ENCODE peak calls at places on chromosomes 11 and 22, in six cellular contexts. K is BJ, L is OCI-LY7, X is lower leg skin, R is adrenal gland, M is testis. I is an unnamed sample.

GRCh38 chr11:44015624-44016007 is 32.2 kb upstream of the ACCSL start:
- DNase-seq in M (no peak), R (no peak), L (no peak), X (no peak), K (no peak), I (no peak)

GRCh38 chr11:14905104-14906033 is 13.3 kb upstream of the CYP2R1 start:
- DNase-seq in M (peak), L (peak), K (no peak), R (peak), X (no peak), I (no peak)

GRCh38 chr11:75874942-75875341 is 59.9 kb downstream of the UVRAG start:
- DNase-seq in L (no peak), X (no peak), M (no peak), K (no peak), R (no peak), I (no peak)

GRCh38 chr11:122505304-122506006 is 150.1 kb upstream of the UBASH3B start:
- DNase-seq in R (peak), M (peak), K (peak), L (peak), X (peak), I (peak)

GRCh38 chr22:39661842-39662676 is 91.5 kb downstream of the CACNA1I start:
- DNase-seq in K (no peak), X (peak), M (peak), R (no peak), L (no peak), I (no peak)

GRCh38 chr22:39634530-39635399 is 64.2 kb downstream of the CACNA1I start:
- DNase-seq in K (peak), R (peak), L (no peak), X (peak), M (no peak), I (peak)

GRCh38 chr11:75261902-75262361 is 21.4 kb downstream of the TPBGL start:
- DNase-seq in X (no peak), R (no peak), K (no peak), L (no peak), M (no peak), I (no peak)

GRCh38 chr11:118193910-118194566 is 17.6 kb upstream of the SCN2B start:
- DNase-seq in M (no peak), R (no peak), X (no peak), L (no peak), K (no peak), I (no peak)

GRCh38 chr11:22808559-22809197 is 20.9 kb downstream of the SVIP start:
- DNase-seq in X (no peak), M (no peak), K (no peak), L (no peak), R (no peak), I (no peak)

GRCh38 chr11:112279901-112280267 is 19.2 kb upstream of the PLET1 start:
- DNase-seq in L (peak), X (peak), M (peak), K (no peak), R (peak), I (no peak)

GRCh38 chr11:62999649-63000048 is 14.9 kb upstream of the SLC22A6 start:
- DNase-seq in R (no peak), M (no peak), X (no peak), L (no peak), K (no peak), I (no peak)

GRCh38 chr11:8442301-8442700 is 151.7 kb downstream of the STK33 start:
- DNase-seq in L (no peak), X (no peak), K (no peak), M (no peak), R (no peak), I (no peak)

GRCh38 chr22:37623075-37624016 is 14.7 kb downstream of the GGA1 start:
- DNase-seq in X (no peak), K (no peak), M (peak), R (peak), L (peak), I (no peak)

GRCh38 chr11:66543263-66544107 is 2.4 kb downstream of the ZDHHC24 start:
- DNase-seq in M (peak), K (no peak), L (peak), X (no peak), R (peak), I (peak)

GRCh38 chr11:61797263-61797944 is 4.7 kb downstream of the FEN1 start:
- DNase-seq in K (peak), L (peak), M (peak), R (peak), X (peak), I (peak)

GRCh38 chr11:70899616-70900015 is 352.8 kb downstream of the SHANK2 start:
- DNase-seq in M (no peak), X (no peak), L (no peak), R (no peak), K (no peak), I (no peak)

GRCh38 chr11:104151404-104152204 is 12.3 kb downstream of the PDGFD start:
- DNase-seq in X (no peak), K (no peak), R (no peak), L (peak), M (no peak), I (no peak)

GRCh38 chr11:74932169-74932568 is 16.7 kb downstream of the XRRA1 start:
- DNase-seq in X (no peak), M (no peak), R (no peak), K (no peak), L (no peak), I (no peak)

GRCh38 chr11:12149672-12150225 is 39.4 kb downstream of the MICAL2 start:
- DNase-seq in M (peak), L (no peak), X (no peak), R (no peak), K (no peak), I (no peak)

GRCh38 chr22:50686794-50687193 is 14.2 kb downstream of the SHANK3 start:
- DNase-seq in L (no peak), K (no peak), R (peak), M (no peak), X (no peak), I (no peak)

DNA sequence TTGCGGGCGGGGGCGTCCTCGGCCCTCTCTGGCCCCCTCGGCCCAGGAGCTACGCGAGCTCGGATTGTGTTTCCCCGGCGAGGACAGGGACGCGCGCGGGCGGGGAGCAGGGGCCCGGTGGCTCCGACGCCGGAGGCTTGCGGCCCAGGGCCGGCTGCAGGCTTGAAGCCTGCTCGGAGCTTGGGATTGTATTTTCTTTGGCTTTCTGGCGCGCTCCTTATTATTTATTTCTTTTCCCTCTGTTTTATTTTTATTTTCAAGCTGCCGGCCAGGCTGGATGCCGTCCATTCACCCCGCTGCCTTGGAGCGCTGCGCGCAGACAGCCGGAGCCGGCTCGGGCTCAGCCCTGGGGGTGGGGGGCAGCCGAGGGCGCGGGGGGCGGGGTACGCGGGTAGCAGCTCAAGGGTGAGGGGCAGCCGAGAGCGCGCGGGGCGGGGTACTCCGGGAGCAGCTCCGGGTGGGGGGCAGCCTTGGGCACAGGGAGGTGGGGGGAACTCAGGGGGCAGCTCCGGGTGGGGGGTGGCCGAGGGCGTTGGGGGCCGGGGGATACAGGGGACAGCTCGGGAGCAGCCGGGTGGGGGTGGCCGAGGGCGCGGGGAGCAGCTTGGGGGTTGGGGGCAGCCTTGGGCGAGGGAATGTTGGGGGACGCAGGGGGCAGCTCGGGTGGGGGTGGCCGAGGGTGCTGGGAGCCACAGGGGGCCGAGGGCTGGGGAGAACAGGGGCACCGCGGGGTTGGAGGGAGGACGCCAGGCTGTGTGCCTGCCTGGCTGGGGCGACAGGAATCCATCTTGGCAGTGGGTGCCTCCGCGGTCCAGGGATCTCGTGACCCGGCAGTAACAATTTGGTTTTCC is 42.7 kb downstream of the KCNJ1 start:
- DNase-seq in K (no peak), X (no peak), L (no peak), R (no peak), M (peak), I (no peak)
- H3K4me3 ChIP-seq in K (no peak), X (no peak), L (no peak), R (peak), M (peak), I (no peak)

GRCh38 chr11:34356918-34357645 is 728 bp downstream of the ABTB2 start:
- DNase-seq in L (no peak), K (no peak), M (peak), R (peak), X (peak), I (no peak)

GRCh38 chr11:34356576-34356917 is 1.3 kb downstream of the ABTB2 start:
- DNase-seq in R (peak), K (no peak), L (no peak), M (peak), X (no peak), I (no peak)

GRCh38 chr11:34354782-34355181 is 3.0 kb downstream of the ABTB2 start:
- DNase-seq in K (no peak), R (no peak), X (no peak), M (no peak), L (no peak), I (no peak)

GRCh38 chr11:34355726-34356125 is 2.1 kb downstream of the ABTB2 start:
- DNase-seq in X (no peak), R (no peak), K (no peak), M (no peak), L (no peak), I (no peak)

DNA sequence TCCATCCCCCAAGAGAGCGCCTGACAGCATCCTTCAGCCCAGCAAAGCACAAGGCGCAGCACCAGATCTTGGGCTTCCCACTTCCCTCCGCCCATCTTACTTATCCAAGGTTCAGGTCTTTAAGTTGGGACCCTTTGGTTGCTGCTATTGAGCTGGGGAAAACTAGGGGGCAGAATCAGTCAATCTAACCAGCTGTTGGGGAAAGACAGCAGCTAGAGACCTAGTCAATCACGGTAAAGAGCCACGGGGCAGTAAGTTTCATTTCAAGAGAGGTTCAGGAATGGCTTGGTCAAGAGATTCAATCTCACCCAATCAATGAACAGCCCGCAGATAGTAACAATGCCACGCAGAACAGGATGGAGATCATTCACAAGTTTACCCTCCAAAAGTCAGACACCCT is 1.7 kb downstream of the ABTB2 start:
- DNase-seq in K (no peak), L (no peak), X (no peak), R (no peak), M (no peak), I (no peak)
- TF ChIP-seq CTCF in K (no peak), L (peak), X (no peak), R (no peak), M (no peak), I (no peak)

DNA sequence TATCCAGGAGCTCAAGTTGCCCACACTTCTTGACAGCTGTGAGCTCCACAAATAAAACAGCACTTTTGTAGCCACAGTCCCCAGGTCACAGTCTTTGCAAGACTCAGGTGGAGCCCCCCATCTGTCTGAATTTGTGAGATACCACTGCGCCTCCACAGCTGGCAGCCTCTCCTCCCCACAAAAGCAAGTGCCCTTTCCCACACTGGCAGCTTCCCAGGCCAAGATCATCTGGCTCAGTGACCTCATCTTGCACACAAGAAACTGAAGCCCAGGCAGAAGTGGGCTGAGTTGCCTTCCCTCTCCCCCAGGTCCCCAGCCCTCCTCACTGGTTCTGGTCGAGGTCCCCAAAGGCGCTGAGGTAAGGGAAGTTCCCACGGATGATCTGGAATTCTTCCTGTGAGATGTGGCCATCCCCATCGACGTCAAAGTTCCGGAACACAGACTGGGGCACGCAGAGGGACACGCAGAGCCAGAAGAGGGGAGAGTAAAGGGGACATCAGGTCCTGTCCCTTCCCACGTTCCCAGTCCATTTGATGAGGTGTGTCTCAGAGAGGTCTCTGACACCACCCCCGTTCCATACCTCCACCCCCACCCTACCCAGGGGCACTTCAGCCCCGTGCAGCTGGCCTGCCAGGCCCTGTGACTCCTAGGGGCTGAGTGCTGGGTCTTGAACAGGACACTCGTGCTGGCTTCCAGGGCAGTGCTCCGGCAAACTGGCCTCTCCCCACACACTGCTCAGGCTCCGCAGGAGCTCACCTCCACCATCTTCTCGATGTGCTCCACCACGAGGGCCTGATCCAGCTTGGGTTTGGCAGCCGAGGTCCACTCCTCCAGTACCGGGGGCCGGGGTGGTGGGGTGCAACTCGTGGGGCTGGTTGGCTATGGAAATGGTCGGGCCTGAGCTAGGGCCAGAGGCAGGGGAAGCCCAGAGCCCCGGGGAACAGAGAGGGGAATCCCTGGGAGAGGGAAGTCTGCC is 8.9 kb downstream of the RASGRP2 start:
- DNase-seq in L (no peak), M (no peak), R (no peak), X (no peak), K (no peak), I (no peak)
- H3K4me3 ChIP-seq in L (no peak), M (no peak), R (no peak), X (no peak), K (no peak), I (no peak)

GRCh38 chr22:47788461-47788860 is 1026.0 kb downstream of the TBC1D22A start:
- DNase-seq in K (no peak), M (no peak), L (no peak), X (peak), R (no peak), I (no peak)
- TF ChIP-seq CTCF in K (no peak), M (no peak), L (no peak), X (no peak), R (no peak), I (no peak)

GRCh38 chr22:17912942-17913704 is 111.2 kb downstream of the MICAL3 start:
- DNase-seq in K (no peak), L (no peak), M (no peak), R (no peak), X (no peak), I (no peak)

GRCh38 chr22:17911312-17911705 is 113.1 kb downstream of the MICAL3 start:
- DNase-seq in M (no peak), R (no peak), K (no peak), X (no peak), L (no peak), I (no peak)

GRCh38 chr22:17911887-17912286 is 112.5 kb downstream of the MICAL3 start:
- DNase-seq in M (no peak), L (no peak), K (no peak), R (no peak), X (no peak), I (no peak)

GRCh38 chr22:17907731-17908051 is 116.7 kb downstream of the MICAL3 start:
- DNase-seq in L (no peak), X (no peak), K (no peak), R (no peak), M (no peak), I (no peak)

GRCh38 chr22:17910561-17911311 is 113.6 kb downstream of the MICAL3 start:
- DNase-seq in M (peak), X (peak), L (no peak), R (peak), K (peak), I (peak)
- H3K4me3 ChIP-seq in M (no peak), X (no peak), L (no peak), R (peak), K (no peak), I (no peak)